ENCODE peak calls at places on chromosome 12, in seven cellular contexts. One of them, this sample, is unnamed.

GRCh38 chr12:12812163-12812562 is 983 bp upstream of the DDX47 start:
- DNase-seq in IMR-90: no peak
- DNase-seq in neuronal stem cell: no peak
- DNase-seq in H9: no peak
- DNase-seq in H1: no peak
- DNase-seq in trophoblast cell: no peak
- DNase-seq in mesenchymal stem cell: no peak
- DNase-seq in this sample: no peak

GRCh38 chr12:76158518-76159321 is 74.2 kb upstream of the NAP1L1 start:
- DNase-seq in IMR-90: peak
- DNase-seq in neuronal stem cell: peak
- DNase-seq in H9: peak
- DNase-seq in H1: peak
- DNase-seq in trophoblast cell: peak
- DNase-seq in mesenchymal stem cell: peak
- DNase-seq in this sample: peak

GRCh38 chr12:132146772-132147422 is 2.6 kb downstream of the NOC4L start:
- DNase-seq in IMR-90: no peak
- DNase-seq in neuronal stem cell: no peak
- DNase-seq in H9: no peak
- DNase-seq in H1: no peak
- DNase-seq in trophoblast cell: no peak
- DNase-seq in mesenchymal stem cell: no peak
- DNase-seq in this sample: no peak

GRCh38 chr12:93571854-93572711 is at the start of gene SOCS2:
- DNase-seq in IMR-90: peak
- DNase-seq in neuronal stem cell: peak
- DNase-seq in H9: peak
- DNase-seq in H1: no peak
- DNase-seq in trophoblast cell: no peak
- DNase-seq in mesenchymal stem cell: peak
- DNase-seq in this sample: peak

GRCh38 chr12:120175537-120175936 is 19.0 kb downstream of the GCN1 start:
- DNase-seq in IMR-90: no peak
- DNase-seq in neuronal stem cell: no peak
- DNase-seq in H9: no peak
- DNase-seq in H1: no peak
- DNase-seq in trophoblast cell: peak
- DNase-seq in mesenchymal stem cell: no peak
- DNase-seq in this sample: no peak

GRCh38 chr12:52242442-52243263 is 9.6 kb downstream of the KRT7 start:
- DNase-seq in IMR-90: no peak
- DNase-seq in neuronal stem cell: no peak
- DNase-seq in H9: no peak
- DNase-seq in H1: no peak
- DNase-seq in trophoblast cell: no peak
- DNase-seq in mesenchymal stem cell: no peak
- DNase-seq in this sample: no peak

GRCh38 chr12:122054842-122055544 is 23.6 kb upstream of the MLXIP start:
- DNase-seq in IMR-90: no peak
- DNase-seq in neuronal stem cell: no peak
- DNase-seq in H9: no peak
- DNase-seq in H1: no peak
- DNase-seq in trophoblast cell: no peak
- DNase-seq in mesenchymal stem cell: no peak
- DNase-seq in this sample: no peak

GRCh38 chr12:108747563-108747962 is 16.2 kb upstream of the CORO1C start:
- DNase-seq in IMR-90: no peak
- DNase-seq in neuronal stem cell: no peak
- DNase-seq in H9: no peak
- DNase-seq in H1: no peak
- DNase-seq in trophoblast cell: no peak
- DNase-seq in mesenchymal stem cell: no peak
- DNase-seq in this sample: no peak

GRCh38 chr12:132279184-132279889 is 50.1 kb downstream of the GALNT9 start:
- DNase-seq in IMR-90: peak
- DNase-seq in neuronal stem cell: no peak
- DNase-seq in H9: peak
- DNase-seq in H1: no peak
- DNase-seq in trophoblast cell: no peak
- DNase-seq in mesenchymal stem cell: no peak
- DNase-seq in this sample: peak

GRCh38 chr12:115938794-115939377 is 338.6 kb downstream of the MED13L start:
- DNase-seq in IMR-90: no peak
- DNase-seq in neuronal stem cell: no peak
- DNase-seq in H9: no peak
- DNase-seq in H1: no peak
- DNase-seq in trophoblast cell: no peak
- DNase-seq in mesenchymal stem cell: no peak
- DNase-seq in this sample: no peak

GRCh38 chr12:106780010-106780625 is 5.6 kb downstream of the RIC8B start:
- DNase-seq in IMR-90: peak
- DNase-seq in neuronal stem cell: no peak
- DNase-seq in H9: no peak
- DNase-seq in H1: no peak
- DNase-seq in trophoblast cell: peak
- DNase-seq in mesenchymal stem cell: peak
- DNase-seq in this sample: peak

GRCh38 chr12:19440019-19440858 is 947 bp downstream of the AEBP2 start:
- DNase-seq in IMR-90: peak
- DNase-seq in neuronal stem cell: peak
- DNase-seq in H9: peak
- DNase-seq in H1: no peak
- DNase-seq in trophoblast cell: peak
- DNase-seq in mesenchymal stem cell: peak
- DNase-seq in this sample: peak

GRCh38 chr12:63098851-63099250 is 52.1 kb downstream of the AVPR1A start:
- DNase-seq in IMR-90: no peak
- DNase-seq in neuronal stem cell: no peak
- DNase-seq in H9: no peak
- DNase-seq in H1: no peak
- DNase-seq in trophoblast cell: no peak
- DNase-seq in mesenchymal stem cell: no peak
- DNase-seq in this sample: peak

GRCh38 chr12:46227616-46228015 is 41.2 kb downstream of the SLC38A1 start:
- DNase-seq in IMR-90: no peak
- DNase-seq in neuronal stem cell: no peak
- DNase-seq in H9: no peak
- DNase-seq in H1: no peak
- DNase-seq in trophoblast cell: no peak
- DNase-seq in mesenchymal stem cell: no peak
- DNase-seq in this sample: no peak

GRCh38 chr12:65509953-65510352 is 231.5 kb downstream of the MSRB3 start:
- DNase-seq in IMR-90: no peak
- DNase-seq in neuronal stem cell: no peak
- DNase-seq in H9: no peak
- DNase-seq in H1: no peak
- DNase-seq in trophoblast cell: no peak
- DNase-seq in mesenchymal stem cell: no peak
- DNase-seq in this sample: no peak

GRCh38 chr12:124497039-124497438 is 70.4 kb downstream of the NCOR2 start:
- DNase-seq in IMR-90: peak
- DNase-seq in neuronal stem cell: no peak
- DNase-seq in H9: no peak
- DNase-seq in H1: no peak
- DNase-seq in trophoblast cell: no peak
- DNase-seq in mesenchymal stem cell: peak
- DNase-seq in this sample: no peak

GRCh38 chr12:103589517-103589916 is 2.4 kb downstream of the STAB2 start:
- DNase-seq in IMR-90: no peak
- DNase-seq in neuronal stem cell: no peak
- DNase-seq in H9: no peak
- DNase-seq in H1: no peak
- DNase-seq in trophoblast cell: no peak
- DNase-seq in mesenchymal stem cell: no peak
- DNase-seq in this sample: no peak

GRCh38 chr12:47311011-47311410 is 231.3 kb upstream of the AMIGO2 start:
- DNase-seq in IMR-90: no peak
- DNase-seq in neuronal stem cell: no peak
- DNase-seq in H9: no peak
- DNase-seq in H1: no peak
- DNase-seq in trophoblast cell: no peak
- DNase-seq in mesenchymal stem cell: no peak
- DNase-seq in this sample: no peak

GRCh38 chr12:47308672-47309071 is 228.9 kb upstream of the AMIGO2 start:
- DNase-seq in IMR-90: no peak
- DNase-seq in neuronal stem cell: no peak
- DNase-seq in H9: no peak
- DNase-seq in H1: no peak
- DNase-seq in trophoblast cell: no peak
- DNase-seq in mesenchymal stem cell: no peak
- DNase-seq in this sample: no peak

GRCh38 chr12:47311514-47311913 is 231.8 kb upstream of the AMIGO2 start:
- DNase-seq in IMR-90: no peak
- DNase-seq in neuronal stem cell: no peak
- DNase-seq in H9: no peak
- DNase-seq in H1: no peak
- DNase-seq in trophoblast cell: no peak
- DNase-seq in mesenchymal stem cell: no peak
- DNase-seq in this sample: no peak

GRCh38 chr12:47312794-47313426 is 233.2 kb upstream of the AMIGO2 start:
- DNase-seq in IMR-90: no peak
- DNase-seq in neuronal stem cell: no peak
- DNase-seq in H9: no peak
- DNase-seq in H1: no peak
- DNase-seq in trophoblast cell: no peak
- DNase-seq in mesenchymal stem cell: no peak
- DNase-seq in this sample: no peak

GRCh38 chr12:47312147-47312546 is 232.4 kb upstream of the AMIGO2 start:
- DNase-seq in IMR-90: no peak
- DNase-seq in neuronal stem cell: no peak
- DNase-seq in H9: no peak
- DNase-seq in H1: no peak
- DNase-seq in trophoblast cell: no peak
- DNase-seq in mesenchymal stem cell: no peak
- DNase-seq in this sample: no peak
- H3K18ac ChIP-seq in IMR-90: no peak
- H3K18ac ChIP-seq in neuronal stem cell: no peak
- H3K18ac ChIP-seq in H9: no peak
- H3K18ac ChIP-seq in H1: no peak
- H3K18ac ChIP-seq in trophoblast cell: no peak
- H3K18ac ChIP-seq in mesenchymal stem cell: no peak
- H3K18ac ChIP-seq in this sample: no peak

GRCh38 chr12:53805067-53805466 is 53.3 kb upstream of the CISTR start:
- DNase-seq in IMR-90: peak
- DNase-seq in neuronal stem cell: no peak
- DNase-seq in H9: no peak
- DNase-seq in H1: no peak
- DNase-seq in trophoblast cell: no peak
- DNase-seq in mesenchymal stem cell: peak
- DNase-seq in this sample: no peak

GRCh38 chr12:53803703-53804102 is 51.9 kb upstream of the CISTR start:
- DNase-seq in IMR-90: no peak
- DNase-seq in neuronal stem cell: no peak
- DNase-seq in H9: no peak
- DNase-seq in H1: no peak
- DNase-seq in trophoblast cell: no peak
- DNase-seq in mesenchymal stem cell: no peak
- DNase-seq in this sample: peak

GRCh38 chr12:53805801-53806200 is 54.0 kb upstream of the CISTR start:
- DNase-seq in IMR-90: peak
- DNase-seq in neuronal stem cell: no peak
- DNase-seq in H9: no peak
- DNase-seq in H1: no peak
- DNase-seq in trophoblast cell: no peak
- DNase-seq in mesenchymal stem cell: no peak
- DNase-seq in this sample: no peak

GRCh38 chr12:53804429-53804828 is 52.6 kb upstream of the CISTR start:
- DNase-seq in IMR-90: no peak
- DNase-seq in neuronal stem cell: no peak
- DNase-seq in H9: no peak
- DNase-seq in H1: no peak
- DNase-seq in trophoblast cell: no peak
- DNase-seq in mesenchymal stem cell: no peak
- DNase-seq in this sample: no peak

DNA sequence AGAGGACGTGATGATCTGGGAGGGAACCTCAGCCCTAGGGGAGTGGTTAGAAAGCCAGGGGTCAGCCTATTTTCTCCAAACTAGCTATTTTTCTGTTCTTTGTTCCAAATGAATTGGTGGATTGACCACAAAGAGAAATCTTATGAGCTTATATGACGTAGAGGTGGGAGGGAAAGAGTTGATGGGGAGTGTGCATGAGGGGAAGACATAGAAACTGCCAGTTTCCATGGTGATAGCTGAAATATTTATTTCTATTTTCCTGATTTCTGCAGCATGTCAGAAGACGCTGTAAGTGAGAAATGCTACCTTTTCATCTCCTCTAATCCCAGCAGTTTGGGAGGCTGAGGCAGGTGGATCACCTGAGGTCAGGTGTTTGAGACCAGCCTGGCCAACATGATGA is 51.4 kb upstream of the CISTR start:
- DNase-seq in IMR-90: no peak
- DNase-seq in neuronal stem cell: no peak
- DNase-seq in H9: no peak
- DNase-seq in H1: no peak
- DNase-seq in trophoblast cell: no peak
- DNase-seq in mesenchymal stem cell: no peak
- DNase-seq in this sample: no peak
- H3K18ac ChIP-seq in IMR-90: no peak
- H3K18ac ChIP-seq in neuronal stem cell: no peak
- H3K18ac ChIP-seq in H9: no peak
- H3K18ac ChIP-seq in H1: no peak
- H3K18ac ChIP-seq in trophoblast cell: no peak
- H3K18ac ChIP-seq in mesenchymal stem cell: no peak
- H3K18ac ChIP-seq in this sample: no peak

GRCh38 chr12:88067301-88067700 is 38.1 kb upstream of the C12orf50 start:
- DNase-seq in IMR-90: peak
- DNase-seq in neuronal stem cell: no peak
- DNase-seq in H9: no peak
- DNase-seq in H1: no peak
- DNase-seq in trophoblast cell: no peak
- DNase-seq in mesenchymal stem cell: no peak
- DNase-seq in this sample: no peak
- H3K18ac ChIP-seq in IMR-90: no peak
- H3K18ac ChIP-seq in neuronal stem cell: no peak
- H3K18ac ChIP-seq in H9: no peak
- H3K18ac ChIP-seq in H1: no peak
- H3K18ac ChIP-seq in trophoblast cell: no peak
- H3K18ac ChIP-seq in mesenchymal stem cell: no peak
- H3K18ac ChIP-seq in this sample: no peak

DNA sequence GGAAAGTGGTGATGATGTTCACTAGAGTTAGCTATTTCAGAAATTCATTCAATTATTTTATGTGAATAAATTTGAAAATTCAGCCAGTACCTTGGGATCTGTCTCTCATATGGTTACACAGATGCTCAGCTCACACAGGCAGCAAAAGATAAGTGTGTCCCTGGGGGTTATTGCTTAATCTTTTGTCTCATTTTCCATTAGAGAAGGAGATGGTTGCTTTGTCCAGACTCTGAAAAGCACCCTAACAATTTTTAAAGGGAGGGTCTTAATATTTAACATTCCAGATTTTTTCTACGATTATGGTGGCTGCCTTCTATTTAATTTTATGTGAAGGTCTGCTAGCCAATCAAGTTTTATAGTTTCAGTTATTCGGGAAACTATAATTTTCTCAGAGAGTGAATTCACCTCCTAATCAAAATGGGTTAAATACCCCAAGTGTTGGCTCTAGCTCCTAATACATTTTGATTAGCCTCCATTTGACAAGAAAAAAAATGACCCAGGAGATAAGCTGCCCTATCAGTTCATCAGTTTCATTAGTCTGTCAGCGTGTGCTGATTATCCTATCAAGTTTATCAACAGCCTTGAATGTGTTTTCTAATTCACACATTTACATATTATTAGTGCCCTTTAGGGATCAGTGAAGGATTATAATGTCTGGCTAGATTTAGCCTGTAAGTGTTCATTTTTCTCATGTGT is 282.1 kb downstream of the TMTC2 start:
- DNase-seq in IMR-90: no peak
- DNase-seq in neuronal stem cell: no peak
- DNase-seq in H9: no peak
- DNase-seq in H1: no peak
- DNase-seq in trophoblast cell: no peak
- DNase-seq in mesenchymal stem cell: no peak
- DNase-seq in this sample: peak
- H3K18ac ChIP-seq in IMR-90: no peak
- H3K18ac ChIP-seq in neuronal stem cell: no peak
- H3K18ac ChIP-seq in H9: no peak
- H3K18ac ChIP-seq in H1: no peak
- H3K18ac ChIP-seq in trophoblast cell: no peak
- H3K18ac ChIP-seq in mesenchymal stem cell: no peak
- H3K18ac ChIP-seq in this sample: no peak